ENCODE peak calls at places on chromosomes 4 and X, in nine cellular contexts. Z, W, N, F, Y, Q, B, K and D are unnamed samples. For H3K9me3, the result is how much of the 10 kb centered on the place peaks cover.

GRCh38 chrX:110086916-110087484 is 84.1 kb downstream of the TMEM164 start:
- DNase-seq in Z (no peak), W (peak), N (no peak), F (no peak), Y (no peak), Q (no peak), B (peak), K (no peak), D (no peak)

GRCh38 chr4:2417765-2418651 is at the start of gene ZFYVE28:
- DNase-seq in Z (no peak), W (peak), N (no peak), F (no peak), Y (peak), Q (no peak), B (no peak), K (no peak), D (no peak)

GRCh38 chrX:47278684-47279083 is 45.9 kb downstream of the USP11 start:
- DNase-seq in Z (no peak), W (peak), N (no peak), F (no peak), Y (no peak), Q (no peak), B (peak), K (no peak), D (no peak)

GRCh38 chrX:125439194-125439849 is 119.7 kb downstream of the TEX13C start:
- DNase-seq in Z (no peak), W (no peak), N (no peak), F (no peak), Y (no peak), Q (no peak), B (no peak), K (no peak), D (no peak)

GRCh38 chrX:39957816-39958561 is 139.8 kb downstream of the BCOR start:
- DNase-seq in Z (peak), W (no peak), N (no peak), F (no peak), Y (no peak), Q (no peak), B (peak), K (no peak), D (peak)

GRCh38 chr4:165560941-165561340 is 182.1 kb downstream of the CPE start:
- DNase-seq in Z (peak), W (no peak), N (no peak), F (no peak), Y (no peak), Q (no peak), B (no peak), K (no peak), D (no peak)

GRCh38 chr4:46649390-46649789 is 259.5 kb upstream of the GABRA2 start:
- DNase-seq in Z (no peak), W (no peak), N (no peak), F (no peak), Y (no peak), Q (no peak), B (no peak), K (no peak), D (no peak)

GRCh38 chr4:138063581-138063980 is 178.6 kb downstream of the SLC7A11 start:
- DNase-seq in Z (no peak), W (no peak), N (no peak), F (no peak), Y (no peak), Q (no peak), B (no peak), K (no peak), D (no peak)

GRCh38 chr4:108596389-108596788 is 24.0 kb upstream of the RPL34 start:
- DNase-seq in Z (no peak), W (no peak), N (no peak), F (no peak), Y (no peak), Q (no peak), B (no peak), K (no peak), D (no peak)

GRCh38 chr4:59179372-59179771 is 2020.8 kb upstream of the ADGRL3 start:
- DNase-seq in Z (no peak), W (no peak), N (no peak), F (no peak), Y (no peak), Q (no peak), B (no peak), K (no peak), D (no peak)

GRCh38 chr4:2136736-2137135 is 77.6 kb downstream of the NAT8L start:
- DNase-seq in Z (no peak), W (no peak), N (no peak), F (no peak), Y (no peak), Q (no peak), B (no peak), K (no peak), D (no peak)

GRCh38 chrX:153633048-153633447 is 14.0 kb upstream of the DUSP9 start:
- DNase-seq in Z (no peak), W (no peak), N (no peak), F (no peak), Y (no peak), Q (no peak), B (no peak), K (no peak), D (no peak)

GRCh38 chr4:113756005-113756410 is 5.5 kb downstream of the CAMK2D start:
- DNase-seq in Z (no peak), W (peak), N (no peak), F (no peak), Y (peak), Q (no peak), B (peak), K (no peak), D (no peak)

GRCh38 chr4:86976801-86977485 is 42.1 kb downstream of the AFF1 start:
- DNase-seq in Z (no peak), W (peak), N (no peak), F (no peak), Y (no peak), Q (no peak), B (no peak), K (no peak), D (no peak)

GRCh38 chrX:51837451-51837850 is 56.0 kb upstream of the MAGED1 start:
- DNase-seq in Z (no peak), W (no peak), N (no peak), F (no peak), Y (no peak), Q (no peak), B (no peak), K (no peak), D (no peak)

GRCh38 chr4:56858302-56858644 is 36.8 kb upstream of the SPINK2 start:
- DNase-seq in Z (no peak), W (no peak), N (no peak), F (no peak), Y (no peak), Q (no peak), B (no peak), K (no peak), D (no peak)

GRCh38 chr4:87423313-87424031 is 1.1 kb downstream of the NUDT9 start:
- DNase-seq in Z (no peak), W (no peak), N (no peak), F (no peak), Y (no peak), Q (no peak), B (peak), K (no peak), D (no peak)

GRCh38 chrX:103441878-103442535 is 65.7 kb downstream of the BEX3 start:
- DNase-seq in Z (no peak), W (no peak), N (no peak), F (no peak), Y (no peak), Q (no peak), B (no peak), K (no peak), D (no peak)

GRCh38 chrX:120380699-120381098 is 18.8 kb downstream of the ATP1B4 start:
- DNase-seq in Z (no peak), W (peak), N (no peak), F (no peak), Y (peak), Q (no peak), B (peak), K (no peak), D (no peak)

GRCh38 chr4:55866973-55867574 is 13.6 kb downstream of the EXOC1 start:
- DNase-seq in Z (peak), W (peak), N (no peak), F (no peak), Y (peak), Q (peak), B (peak), K (no peak), D (peak)

GRCh38 chr4:76571274-76571673 is 136.2 kb downstream of the SHROOM3 start:
- DNase-seq in Z (no peak), W (peak), N (no peak), F (no peak), Y (no peak), Q (no peak), B (no peak), K (no peak), D (no peak)

GRCh38 chr4:157804986-157805385 is 367.8 kb downstream of the GASK1B start:
- DNase-seq in Z (no peak), W (peak), N (no peak), F (no peak), Y (peak), Q (no peak), B (peak), K (no peak), D (no peak)

GRCh38 chr4:85127653-85128052 is 161.2 kb upstream of the WDFY3 start:
- DNase-seq in Z (peak), W (peak), N (no peak), F (no peak), Y (peak), Q (no peak), B (peak), K (no peak), D (no peak)

GRCh38 chrX:136584545-136584944 is 52.5 kb downstream of the VGLL1 start:
- DNase-seq in Z (no peak), W (no peak), N (no peak), F (no peak), Y (no peak), Q (no peak), B (no peak), K (no peak), D (no peak)

GRCh38 chrX:262391-262909 is 18.7 kb upstream of the PLCXD1 start:
- DNase-seq in Z (no peak), W (no peak), N (peak), F (no peak), Y (no peak), Q (no peak), B (no peak), K (no peak), D (no peak)

GRCh38 chr4:164731827-164732474 is 22.0 kb upstream of the SMIM31 start:
- DNase-seq in Z (peak), W (peak), N (peak), F (peak), Y (peak), Q (peak), B (peak), K (no peak), D (peak)

GRCh38 chr4:178970433-178971140 is 1528.3 kb upstream of the AGA start:
- DNase-seq in Z (peak), W (no peak), N (no peak), F (no peak), Y (no peak), Q (no peak), B (peak), K (no peak), D (no peak)

GRCh38 chr4:76584235-76585152 is 149.5 kb downstream of the SHROOM3 start:
- DNase-seq in Z (no peak), W (no peak), N (no peak), F (no peak), Y (no peak), Q (no peak), B (no peak), K (no peak), D (no peak)

GRCh38 chr4:157043131-157043530 is 32.8 kb upstream of the GLRB start:
- DNase-seq in Z (no peak), W (peak), N (no peak), F (no peak), Y (peak), Q (no peak), B (peak), K (no peak), D (no peak)

GRCh38 chr4:37051111-37051510 is 193.4 kb upstream of the NWD2 start:
- DNase-seq in Z (no peak), W (no peak), N (no peak), F (no peak), Y (no peak), Q (no peak), B (no peak), K (no peak), D (no peak)
- H3K9me3 ChIP-seq in Z (under half), W (under half), N (under half), F (under half), Y (under half), Q (under half), B (under half), K (under half), D (under half)

GRCh38 chrX:11664211-11664888 is 1.4 kb downstream of the ARHGAP6 start:
- DNase-seq in Z (no peak), W (no peak), N (no peak), F (no peak), Y (no peak), Q (no peak), B (no peak), K (no peak), D (no peak)
- H3K4me3 ChIP-seq in Z (peak), W (peak), N (peak), F (no peak), Y (no peak), Q (peak), B (peak), K (peak), D (peak)

DNA sequence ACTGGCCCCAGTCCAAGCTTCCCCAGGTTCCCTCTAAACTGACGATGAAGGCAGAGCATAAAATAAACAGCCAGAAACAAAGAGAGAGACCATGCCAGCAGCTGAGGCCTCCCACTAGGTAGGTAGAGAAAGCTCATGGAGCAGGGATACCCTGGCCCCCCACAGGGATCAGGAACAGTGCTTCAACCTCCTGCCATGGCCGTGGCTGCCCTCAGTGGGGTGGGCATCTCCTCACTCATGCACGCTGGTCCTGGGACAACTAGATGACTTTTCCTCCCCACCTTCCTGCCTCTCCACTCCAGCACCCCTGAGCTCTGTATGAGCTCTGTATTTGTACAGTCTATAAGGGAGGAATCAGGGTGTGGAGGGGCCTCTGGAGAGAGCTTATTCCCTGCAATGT is 117.7 kb upstream of the PSAPL1 start:
- DNase-seq in Z (no peak), W (no peak), N (no peak), F (no peak), Y (no peak), Q (no peak), B (no peak), K (no peak), D (no peak)
- H3K9me3 ChIP-seq in Z (under half), W (under half), N (under half), F (under half), Y (under half), Q (under half), B (under half), K (under half), D (under half)

GRCh38 chrX:150768132-150768485 is 74.9 kb downstream of the MTMR1 start:
- DNase-seq in Z (no peak), W (no peak), N (no peak), F (no peak), Y (no peak), Q (no peak), B (no peak), K (no peak), D (no peak)
- H3K4me3 ChIP-seq in Z (no peak), W (no peak), N (no peak), F (no peak), Y (no peak), Q (no peak), B (no peak), K (no peak), D (no peak)

GRCh38 chr4:492412-492811 is 6.5 kb downstream of the ZNF721 start:
- DNase-seq in Z (no peak), W (no peak), N (no peak), F (no peak), Y (no peak), Q (no peak), B (no peak), K (no peak), D (no peak)
- H3K9me3 ChIP-seq in Z (under half), W (under half), N (under half), F (under half), Y (under half), Q (under half), B (under half), K (under half), D (under half)

DNA sequence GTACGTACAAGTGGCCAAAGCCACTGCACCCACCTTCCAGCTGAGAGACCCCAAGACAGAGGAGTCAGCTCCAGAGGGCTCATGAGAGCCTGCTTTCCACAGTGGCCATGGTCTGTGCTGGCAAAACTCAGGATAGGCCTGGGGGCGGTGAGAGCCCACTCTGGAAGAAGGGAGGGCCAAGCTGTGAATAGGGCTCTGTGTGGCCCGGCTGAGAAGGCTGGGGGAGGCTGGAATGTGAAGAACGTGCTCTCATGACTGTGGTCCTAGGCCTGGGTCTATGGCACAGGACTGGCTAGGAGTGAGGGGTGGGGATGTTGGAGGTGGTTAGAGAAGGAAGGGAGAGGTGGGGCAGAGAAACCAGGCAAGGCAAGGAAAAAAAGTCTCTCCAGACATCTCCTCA is 13.3 kb downstream of the STARD8 start:
- DNase-seq in Z (no peak), W (no peak), N (no peak), F (no peak), Y (no peak), Q (no peak), B (no peak), K (no peak), D (no peak)
- H3K4me3 ChIP-seq in Z (no peak), W (no peak), N (no peak), F (no peak), Y (no peak), Q (no peak), B (no peak), K (no peak), D (no peak)